ENCODE peak calls at places on chromosomes 1 and 21, in four cellular contexts. W, M, U and Y are unnamed samples.

GRCh38 chr1:15436881-15437449 is 1.3 kb upstream of the CTRC start:
- DNase-seq in W (no peak), M (no peak), U (no peak), Y (no peak)

GRCh38 chr1:89262643-89263042 is 10.0 kb downstream of the GBP5 start:
- DNase-seq in U (no peak), M (no peak), W (peak), Y (no peak)

GRCh38 chr1:78038491-78038939 is 7.3 kb upstream of the GIPC2 start:
- DNase-seq in U (no peak), M (no peak), W (peak), Y (no peak)

GRCh38 chr1:39666772-39667171 is 5.1 kb downstream of the NT5C1A start:
- DNase-seq in W (no peak), M (no peak), U (no peak), Y (no peak)

GRCh38 chr1:221419513-221420088 is 322.3 kb downstream of the DUSP10 start:
- DNase-seq in W (peak), M (no peak), U (no peak), Y (no peak)

GRCh38 chr1:165354739-165355138 is 1.8 kb downstream of the LMX1A start:
- DNase-seq in M (no peak), U (no peak), W (no peak), Y (no peak)

GRCh38 chr21:42818328-42818749 is 61.0 kb downstream of the WDR4 start:
- DNase-seq in U (peak), W (peak), M (peak), Y (peak)

GRCh38 chr1:225544283-225544682 is 108.6 kb downstream of the ENAH start:
- DNase-seq in W (no peak), M (no peak), U (no peak), Y (no peak)

GRCh38 chr1:202122639-202123335 is at the start of gene GPR37L1:
- DNase-seq in W (no peak), M (no peak), U (peak), Y (no peak)

GRCh38 chr1:227891955-227892871 is 55.5 kb downstream of the WNT9A start:
- DNase-seq in U (peak), W (peak), M (no peak), Y (no peak)

GRCh38 chr1:208233978-208234377 is 10.2 kb downstream of the PLXNA2 start:
- DNase-seq in W (no peak), U (no peak), M (no peak), Y (no peak)

GRCh38 chr1:41438711-41439110 is 45.8 kb downstream of the EDN2 start:
- DNase-seq in M (no peak), W (no peak), U (no peak), Y (no peak)

GRCh38 chr1:19439464-19440171 is 45.7 kb downstream of the CAPZB start:
- DNase-seq in M (peak), U (no peak), W (no peak), Y (peak)

GRCh38 chr1:201826830-201827229 is 2.1 kb upstream of the IPO9 start:
- DNase-seq in W (peak), U (no peak), M (no peak), Y (no peak)

GRCh38 chr1:23904748-23905357 is 8.3 kb downstream of the CNR2 start:
- DNase-seq in U (no peak), M (no peak), W (no peak), Y (no peak)

GRCh38 chr1:39779821-39780220 is 8.7 kb upstream of the OXCT2 start:
- DNase-seq in W (no peak), U (no peak), M (no peak), Y (peak)

GRCh38 chr1:93447481-93448291 is at the start of gene FNBP1L:
- DNase-seq in W (peak), U (peak), M (peak), Y (no peak)

GRCh38 chr21:45588861-45589491 is 46.7 kb upstream of the SLC19A1 start:
- DNase-seq in M (no peak), U (no peak), W (no peak), Y (no peak)

GRCh38 chr21:45589686-45590245 is 47.5 kb upstream of the SLC19A1 start:
- DNase-seq in W (no peak), U (no peak), M (no peak), Y (no peak)

GRCh38 chr21:45590726-45591618 is 48.7 kb upstream of the SLC19A1 start:
- DNase-seq in U (no peak), W (no peak), M (peak), Y (no peak)

GRCh38 chr21:45591619-45592207 is 49.5 kb upstream of the SLC19A1 start:
- DNase-seq in M (no peak), U (no peak), W (no peak), Y (no peak)

GRCh38 chr21:45590246-45590725 is 48.0 kb upstream of the SLC19A1 start:
- DNase-seq in M (peak), W (no peak), U (peak), Y (no peak)
- H3K4me3 ChIP-seq in M (peak), W (peak), U (peak), Y (no peak)

GRCh38 chr1:43971336-43971980 is 1.6 kb downstream of the DPH2 start:
- DNase-seq in U (no peak), M (no peak), W (no peak), Y (no peak)

GRCh38 chr1:43969746-43970466 is at the start of gene DPH2:
- DNase-seq in W (peak), U (peak), M (peak), Y (peak)

GRCh38 chr1:43970502-43970901 is 692 bp downstream of the DPH2 start:
- DNase-seq in M (no peak), U (no peak), W (no peak), Y (no peak)

GRCh38 chr1:43969416-43969745 is 429 bp upstream of the DPH2 start:
- DNase-seq in U (no peak), W (no peak), M (no peak), Y (no peak)

GRCh38 chr1:43970911-43971310 is 1.1 kb downstream of the DPH2 start:
- DNase-seq in W (no peak), M (no peak), U (no peak), Y (no peak)
- H3K4me3 ChIP-seq in W (peak), M (no peak), U (peak), Y (peak)

DNA sequence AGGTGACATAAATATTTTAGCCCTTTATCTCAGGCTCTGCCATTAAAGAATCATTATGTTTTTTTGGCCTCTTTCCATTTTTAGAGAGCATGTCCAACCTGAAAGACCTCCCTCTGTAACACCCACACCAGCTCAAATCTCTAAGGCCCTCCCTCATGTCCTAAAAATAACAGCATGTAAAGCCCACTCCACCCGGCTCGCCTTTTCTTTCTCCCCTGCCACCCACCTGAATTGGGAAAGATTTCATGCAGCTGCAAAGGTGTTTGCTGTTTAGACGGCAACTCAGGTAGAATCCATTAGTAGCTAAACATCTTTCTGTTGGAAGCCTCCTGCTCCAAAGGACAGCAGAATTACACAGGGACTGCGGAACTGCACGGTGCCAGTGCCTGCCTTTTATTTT is 79.9 kb downstream of the DMRTA2 start:
- DNase-seq in W (no peak), M (no peak), U (no peak), Y (no peak)
- H3K4me3 ChIP-seq in W (no peak), M (no peak), U (no peak), Y (no peak)

GRCh38 chr1:223142269-223142668 is 779 bp downstream of the TLR5 start:
- DNase-seq in M (no peak), W (no peak), U (no peak), Y (no peak)
- H3K4me3 ChIP-seq in M (peak), W (peak), U (peak), Y (no peak)